ENCODE peak calls at places on chromosome 15, in seven cellular contexts. V, W, Q, T, G, C and U are unnamed samples.
A peak's percentile ranks its signal among the peaks of the same experiment; 100 is the strongest.

GRCh38 chr15:89630260-89630659 is 25.0 kb downstream of the KIF7 start:
- DNase-seq in V (no peak), Q (no peak), W (no peak), C (no peak), T (no peak), G (no peak), U (no peak)

GRCh38 chr15:89115547-89115946 is 27.3 kb downstream of the ABHD2 start:
- DNase-seq in C (no peak), Q (no peak), V (no peak), G (no peak), T (no peak), W (peak; percentile 56), U (peak; percentile 74)

GRCh38 chr15:81000144-81000625 is 538 bp upstream of the TLNRD1 start:
- DNase-seq in W (no peak), V (peak; percentile 27), Q (no peak), T (no peak), C (no peak), G (no peak), U (no peak)

GRCh38 chr15:85854345-85855097 is 59.8 kb upstream of the KLHL25 start:
- DNase-seq in W (peak; percentile 54), G (no peak), V (peak; percentile 52), C (peak; percentile 78), Q (peak; percentile 68), T (peak; percentile 52), U (peak; percentile 78)

GRCh38 chr15:37133619-37134018 is 33.3 kb upstream of the MEIS2 start:
- DNase-seq in T (no peak), C (no peak), G (no peak), W (no peak), Q (no peak), V (no peak), U (no peak)

GRCh38 chr15:61640751-61641150 is 411.6 kb upstream of the RORA start:
- DNase-seq in V (no peak), Q (no peak), C (no peak), G (no peak), T (no peak), W (no peak), U (no peak)

GRCh38 chr15:96428742-96429141 is 98.2 kb downstream of the NR2F2 start:
- DNase-seq in C (no peak), Q (no peak), T (no peak), W (no peak), V (no peak), G (no peak), U (no peak)

GRCh38 chr15:39318231-39318630 is 262.6 kb upstream of the THBS1 start:
- DNase-seq in Q (no peak), G (no peak), V (no peak), C (no peak), W (no peak), T (no peak), U (no peak)

GRCh38 chr15:69735126-69735525 is 282.5 kb downstream of the RPLP1 start:
- DNase-seq in C (peak; percentile 70), G (no peak), W (no peak), T (no peak), V (no peak), Q (no peak), U (no peak)

GRCh38 chr15:48636511-48636910 is 9.0 kb downstream of the FBN1 start:
- DNase-seq in T (no peak), V (no peak), G (no peak), C (no peak), Q (no peak), W (no peak), U (no peak)

GRCh38 chr15:28094732-28095521 is 4.2 kb downstream of the OCA2 start:
- DNase-seq in G (no peak), T (no peak), W (peak; percentile 79), V (no peak), Q (no peak), C (peak; percentile 77), U (peak; percentile 44)

GRCh38 chr15:87362531-87362930 is 894.0 kb downstream of the NTRK3 start:
- DNase-seq in C (no peak), V (no peak), T (no peak), W (no peak), Q (no peak), G (no peak), U (no peak)

GRCh38 chr15:29289179-29289578 is 19.6 kb upstream of the NSMCE3 start:
- DNase-seq in G (no peak), W (no peak), V (no peak), C (no peak), Q (no peak), T (no peak), U (no peak)

GRCh38 chr15:62752687-62753517 is 289.6 kb upstream of the TPM1 start:
- DNase-seq in C (no peak), T (no peak), G (no peak), W (no peak), V (no peak), Q (no peak), U (no peak)

GRCh38 chr15:91496754-91497691 is 356.5 kb upstream of the SLCO3A1 start:
- DNase-seq in Q (no peak), W (no peak), V (no peak), T (no peak), C (peak; percentile 11), G (no peak), U (peak; percentile 10)

GRCh38 chr15:39034816-39035215 is 470.2 kb upstream of the RASGRP1 start:
- DNase-seq in Q (no peak), G (no peak), V (no peak), C (no peak), T (no peak), W (no peak), U (no peak)

GRCh38 chr15:58703610-58704009 is 45.9 kb downstream of the ADAM10 start:
- DNase-seq in T (no peak), Q (no peak), W (no peak), G (no peak), V (no peak), C (no peak), U (no peak)

GRCh38 chr15:23504003-23504402 is 57.0 kb upstream of the GOLGA6L2 start:
- DNase-seq in Q (no peak), V (no peak), W (no peak), C (no peak), G (no peak), T (no peak), U (no peak)

DNA sequence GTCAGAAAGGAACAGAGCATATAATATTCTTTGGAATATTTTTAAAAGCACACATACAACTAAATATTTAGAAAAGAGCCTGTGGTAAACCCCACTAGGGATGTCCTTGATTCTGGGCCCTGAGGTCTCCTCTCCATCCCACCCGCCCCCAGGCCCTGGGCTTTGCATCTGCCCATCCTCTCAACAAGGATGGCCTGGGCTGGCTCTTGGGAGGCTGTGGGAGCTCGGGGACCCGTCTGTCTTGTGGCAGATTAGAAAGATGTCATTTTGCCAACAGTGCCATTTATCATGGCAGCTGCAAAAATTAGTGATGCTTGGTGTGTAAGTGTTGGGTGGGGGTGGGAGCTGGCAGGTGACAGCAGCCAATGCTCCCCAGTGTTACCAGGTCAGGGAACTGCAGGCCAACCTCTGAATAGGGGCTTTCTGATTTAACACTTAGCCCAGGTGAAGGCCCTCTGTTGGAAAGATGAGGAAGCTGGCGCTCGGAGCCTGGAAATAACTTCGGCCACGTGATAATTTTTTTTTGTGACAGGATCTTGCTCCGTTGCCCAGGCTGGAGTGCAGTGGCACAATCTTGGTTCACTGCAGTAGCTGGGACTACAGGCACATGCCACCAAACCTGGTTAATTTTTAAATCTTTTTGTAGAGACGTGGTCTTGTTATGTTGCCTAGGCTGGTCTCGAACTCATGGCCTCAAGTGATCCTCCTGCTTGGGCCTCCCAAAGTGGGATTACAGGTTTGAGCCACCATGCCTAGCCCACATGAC is 16.8 kb upstream of the CSPG4 start:
- DNase-seq in T (no peak), Q (no peak), V (no peak), W (no peak), C (no peak), G (no peak), U (no peak)
- TF ChIP-seq JUND in T (no peak), Q (no peak), V (no peak), W (no peak), C (no peak), G (no peak), U (no peak)

GRCh38 chr15:77886805-77887448 is 190.6 kb downstream of the TBC1D2B start:
- DNase-seq in G (no peak), W (no peak), T (no peak), V (no peak), Q (no peak), C (no peak), U (no peak)

GRCh38 chr15:77892335-77892734 is 185.2 kb downstream of the TBC1D2B start:
- DNase-seq in Q (no peak), W (no peak), V (no peak), T (no peak), C (no peak), G (no peak), U (no peak)

DNA sequence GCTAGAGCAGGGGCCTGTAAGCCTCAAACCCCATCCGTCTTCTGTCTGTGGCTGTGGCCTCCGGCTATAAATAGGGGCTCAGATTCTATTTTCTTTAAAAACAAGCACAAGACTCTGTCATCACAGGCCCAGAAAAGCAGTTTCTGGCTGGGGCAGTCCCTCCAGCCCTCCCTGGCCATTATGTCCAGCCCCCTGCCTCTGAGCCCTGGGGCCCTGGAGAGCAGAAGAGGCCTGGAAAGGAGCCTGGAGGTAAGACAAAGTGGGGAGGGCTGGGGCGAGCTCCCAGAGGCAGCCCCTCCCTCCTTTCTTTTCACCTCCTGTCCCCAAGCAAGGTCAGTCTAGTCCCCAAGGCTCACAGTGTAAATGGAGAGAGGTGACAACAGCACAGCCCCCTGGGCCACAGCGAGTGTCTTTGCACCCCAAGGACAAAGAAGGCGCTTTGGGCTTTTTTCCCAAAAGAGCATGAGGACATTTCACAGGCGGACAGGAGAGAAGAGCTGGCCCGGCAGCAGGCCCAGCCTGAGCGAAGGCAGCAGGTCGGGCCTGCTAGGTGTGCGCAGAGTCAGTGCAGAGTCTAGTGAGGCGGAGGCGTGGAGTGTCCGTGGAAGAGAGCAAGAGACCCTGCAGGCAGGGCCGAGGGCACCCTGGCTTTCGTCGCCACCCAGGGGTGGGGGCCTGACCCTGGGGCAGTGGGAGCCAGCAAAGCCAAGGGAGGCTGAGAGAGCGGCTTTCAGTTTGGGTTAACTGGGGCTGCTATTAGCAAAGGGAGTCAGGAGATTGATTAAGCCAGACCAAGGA is 188.3 kb downstream of the TBC1D2B start:
- DNase-seq in V (no peak), W (no peak), G (no peak), T (no peak), Q (no peak), C (no peak), U (no peak)
- TF ChIP-seq JUND in V (no peak), W (no peak), G (no peak), T (no peak), Q (no peak), C (no peak), U (no peak)

GRCh38 chr15:41622901-41623300 is 37.3 kb upstream of the MGA start:
- DNase-seq in G (no peak), W (no peak), Q (no peak), T (no peak), V (no peak), C (no peak), U (no peak)

GRCh38 chr15:41621200-41622193 is 38.7 kb upstream of the MGA start:
- DNase-seq in G (peak; percentile 28), T (no peak), V (peak; percentile 78), C (peak; percentile 96), W (peak; percentile 85), Q (no peak), U (peak; percentile 96)

GRCh38 chr15:41620536-41621199 is 39.5 kb upstream of the MGA start:
- DNase-seq in C (peak; percentile 18), V (no peak), G (no peak), Q (no peak), T (no peak), W (no peak), U (no peak)
- TF ChIP-seq JUND in C (no peak), V (no peak), G (no peak), Q (no peak), T (no peak), W (no peak), U (no peak)

GRCh38 chr15:68504721-68505090 is 72.7 kb upstream of the ITGA11 start:
- DNase-seq in G (no peak), T (no peak), W (no peak), Q (no peak), C (no peak), V (no peak), U (no peak)
- TF ChIP-seq JUND in G (no peak), T (no peak), W (no peak), Q (no peak), C (no peak), V (no peak), U (no peak)